ENCODE peak calls at places on chromosomes 6 and 20, in six cellular contexts. M is H9, C is neuronal stem cell, G is IMR-90, V is mesenchymal stem cell, H is H1. U is an unnamed sample.

GRCh38 chr6:145814035-145814500 is 527 bp downstream of the FBXO30 start:
- DNase-seq in M (peak; percentile 50), C (peak; percentile 54), G (no peak), V (peak; percentile 77), H (no peak), U (peak; percentile 62)

GRCh38 chr6:28643017-28643740 is 117.5 kb downstream of the GPX5 start:
- DNase-seq in M (peak; percentile 73), C (no peak), G (peak; percentile 78), V (peak; percentile 74), H (peak; percentile 70), U (peak; percentile 66)

GRCh38 chr20:25040438-25040831 is 17.5 kb downstream of the ACSS1 start:
- DNase-seq in M (no peak), C (no peak), G (peak; percentile 78), V (no peak), H (no peak), U (no peak)

GRCh38 chr20:8018928-8019177 is 708 bp downstream of the TMX4 start:
- DNase-seq in M (no peak), C (no peak), G (peak; percentile 15), V (no peak), H (no peak), U (no peak)

GRCh38 chr20:60630609-60631008 is 621.5 kb upstream of the CDH4 start:
- DNase-seq in M (no peak), C (peak; percentile 56), G (no peak), V (no peak), H (no peak), U (no peak)

GRCh38 chr6:15232836-15233510 is 12.9 kb upstream of the JARID2 start:
- DNase-seq in M (no peak), C (no peak), G (no peak), V (no peak), H (no peak), U (no peak)

GRCh38 chr20:58447733-58448391 is 58.8 kb downstream of the VAPB start:
- DNase-seq in M (peak; percentile 73), C (peak; percentile 27), G (peak; percentile 58), V (peak; percentile 71), H (no peak), U (peak; percentile 36)

GRCh38 chr6:3610206-3610605 is 141.3 kb downstream of the PXDC1 start:
- DNase-seq in M (no peak), C (no peak), G (peak; percentile 64), V (peak; percentile 78), H (no peak), U (no peak)

GRCh38 chr20:11277170-11277569 is 603.4 kb upstream of the JAG1 start:
- DNase-seq in M (no peak), C (no peak), G (no peak), V (no peak), H (no peak), U (no peak)

GRCh38 chr20:44309763-44310663 is 989 bp downstream of the FITM2 start:
- DNase-seq in M (no peak), C (no peak), G (peak; percentile 58), V (peak; percentile 76), H (no peak), U (peak; percentile 14)

DNA sequence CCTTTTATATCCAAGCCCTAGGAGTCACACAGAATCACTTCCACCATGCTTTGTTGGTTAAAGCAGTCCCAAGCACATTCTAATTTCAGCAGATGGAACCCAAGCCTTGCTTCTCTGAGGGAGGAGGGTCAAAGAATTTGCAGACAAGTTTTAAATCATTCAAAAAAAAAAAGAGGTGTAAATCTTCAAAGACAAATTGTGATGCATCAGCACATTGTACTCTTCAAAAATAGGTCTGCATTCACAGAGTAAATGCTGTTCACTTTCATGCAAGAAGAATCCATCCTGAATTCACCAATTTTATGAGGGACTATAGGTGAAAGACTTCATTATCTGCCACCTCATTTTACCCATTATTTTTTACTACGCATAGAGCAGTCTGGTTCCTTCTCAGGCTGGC is 321.8 kb upstream of the PRDM1 start:
- DNase-seq in M (no peak), C (no peak), G (no peak), V (no peak), H (no peak), U (no peak)
- H2BK5ac ChIP-seq in M (no peak overlapping the region), C (no peak overlapping the region), G (no peak overlapping the region), V (no peak overlapping the region), H (no peak overlapping the region), U (no peak overlapping the region)

GRCh38 chr6:13576017-13576416 is 1.6 kb downstream of the SIRT5 start:
- DNase-seq in M (no peak), C (no peak), G (no peak), V (no peak), H (no peak), U (no peak)
- H4K91ac ChIP-seq in M (no peak overlapping the region), C (no peak overlapping the region), G (no peak overlapping the region), V (no peak overlapping the region), H (no peak overlapping the region), U (no peak overlapping the region)

GRCh38 chr6:157224957-157225574 is 98.3 kb downstream of the TMEM242 start:
- DNase-seq in M (no peak), C (no peak), G (no peak), V (no peak), H (no peak), U (no peak)

GRCh38 chr6:157226026-157226639 is 97.2 kb downstream of the TMEM242 start:
- DNase-seq in M (no peak), C (no peak), G (peak; percentile 39), V (peak; percentile 52), H (no peak), U (no peak)

GRCh38 chr6:157226761-157227160 is 96.6 kb downstream of the TMEM242 start:
- DNase-seq in M (no peak), C (no peak), G (no peak), V (no peak), H (no peak), U (no peak)

GRCh38 chr6:157224178-157224956 is 99.0 kb downstream of the TMEM242 start:
- DNase-seq in M (no peak), C (no peak), G (no peak), V (no peak), H (no peak), U (no peak)

DNA sequence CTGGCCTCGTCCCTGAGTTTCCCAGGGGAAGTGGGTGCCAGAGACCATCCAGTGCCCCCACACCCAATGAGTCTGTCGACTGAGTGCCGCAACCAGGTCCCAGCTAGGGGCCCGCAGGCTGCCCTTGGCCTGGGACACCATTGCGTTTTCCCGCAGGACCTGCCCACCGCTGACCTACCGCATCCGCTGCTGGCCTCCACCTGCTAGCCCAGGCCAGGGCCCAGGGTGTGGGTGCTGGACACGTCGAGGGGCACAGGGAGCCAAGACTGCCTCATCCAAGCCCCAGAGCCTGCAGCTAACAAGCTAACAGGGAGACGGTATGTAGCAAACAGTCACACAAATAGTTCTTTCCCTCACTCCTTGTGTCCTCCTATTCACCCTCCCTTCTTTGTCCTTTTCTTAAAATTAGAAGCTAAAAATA is 97.7 kb downstream of the TMEM242 start:
- DNase-seq in M (no peak), C (no peak), G (no peak), V (no peak), H (no peak), U (no peak)
- H4K8ac ChIP-seq in M (no peak overlapping the region), C (no peak overlapping the region), G (no peak overlapping the region), V (no peak overlapping the region), H (no peak overlapping the region), U (no peak overlapping the region)

GRCh38 chr20:6714202-6714800 is 53.2 kb upstream of the BMP2 start:
- DNase-seq in M (no peak), C (no peak), G (no peak), V (no peak), H (no peak), U (no peak)

GRCh38 chr20:6715350-6716063 is 52.0 kb upstream of the BMP2 start:
- DNase-seq in M (no peak), C (no peak), G (no peak), V (no peak), H (no peak), U (no peak)

GRCh38 chr20:6718660-6719059 is 48.8 kb upstream of the BMP2 start:
- DNase-seq in M (no peak), C (no peak), G (no peak), V (peak; percentile 43), H (no peak), U (no peak)
- H2BK5ac ChIP-seq in M (no peak overlapping the region), C (no peak overlapping the region), G (no peak overlapping the region), V (no peak overlapping the region), H (no peak overlapping the region), U (no peak overlapping the region)

GRCh38 chr6:16318538-16318937 is 80.2 kb downstream of the GMPR start:
- DNase-seq in M (no peak), C (no peak), G (peak; percentile 90), V (peak; percentile 87), H (no peak), U (no peak)
- H4K91ac ChIP-seq in M (no peak overlapping the region), C (no peak overlapping the region), G (peak overlapping the region; percentile 80), V (peak overlapping the region; percentile 80), H (no peak overlapping the region), U (no peak overlapping the region)